ENCODE peak calls at places on chromosomes 13 and 19, in six cellular contexts. One of them, this sample, is unnamed.

GRCh38 chr19:6608950-6609349 is 18.0 kb upstream of the CD70 start:
- DNase-seq in NCI-H524: no peak
- DNase-seq in WTC11: no peak
- DNase-seq in T-cell: no peak
- DNase-seq in CD4-positive, alpha-beta T cell: no peak
- DNase-seq in uterus: no peak
- DNase-seq in this sample: no peak

GRCh38 chr13:27425151-27425917 is 915 bp downstream of the GTF3A start:
- DNase-seq in uterus: no peak
- DNase-seq in WTC11: no peak
- DNase-seq in CD4-positive, alpha-beta T cell: no peak
- DNase-seq in T-cell: no peak
- DNase-seq in NCI-H524: no peak
- DNase-seq in this sample: no peak

GRCh38 chr19:35522745-35523327 is 5.3 kb downstream of the SBSN start:
- DNase-seq in NCI-H524: no peak
- DNase-seq in uterus: no peak
- DNase-seq in WTC11: no peak
- DNase-seq in T-cell: no peak
- DNase-seq in CD4-positive, alpha-beta T cell: no peak
- DNase-seq in this sample: no peak

GRCh38 chr19:15616627-15617270 is 1.7 kb downstream of the CYP4F8 start:
- DNase-seq in uterus: no peak
- DNase-seq in T-cell: no peak
- DNase-seq in WTC11: no peak
- DNase-seq in CD4-positive, alpha-beta T cell: no peak
- DNase-seq in NCI-H524: no peak
- DNase-seq in this sample: no peak

GRCh38 chr19:50003810-50004419 is 21.3 kb downstream of the VRK3 start:
- DNase-seq in NCI-H524: no peak
- DNase-seq in uterus: peak
- DNase-seq in T-cell: no peak
- DNase-seq in CD4-positive, alpha-beta T cell: no peak
- DNase-seq in WTC11: no peak
- DNase-seq in this sample: peak

GRCh38 chr19:12800873-12801465 is 631 bp downstream of the PRDX2 start:
- DNase-seq in T-cell: no peak
- DNase-seq in CD4-positive, alpha-beta T cell: no peak
- DNase-seq in WTC11: peak
- DNase-seq in NCI-H524: peak
- DNase-seq in uterus: no peak
- DNase-seq in this sample: no peak

GRCh38 chr19:44891016-44891882 is at the start of gene TOMM40:
- DNase-seq in uterus: no peak
- DNase-seq in NCI-H524: peak
- DNase-seq in WTC11: peak
- DNase-seq in CD4-positive, alpha-beta T cell: no peak
- DNase-seq in T-cell: peak
- DNase-seq in this sample: no peak

GRCh38 chr13:23963184-23963931 is 66.1 kb upstream of the C1QTNF9B start:
- DNase-seq in WTC11: no peak
- DNase-seq in T-cell: no peak
- DNase-seq in CD4-positive, alpha-beta T cell: no peak
- DNase-seq in NCI-H524: peak
- DNase-seq in uterus: no peak
- DNase-seq in this sample: no peak

GRCh38 chr19:20162821-20163220 is 4.2 kb upstream of the ZNF486 start:
- DNase-seq in CD4-positive, alpha-beta T cell: no peak
- DNase-seq in uterus: no peak
- DNase-seq in NCI-H524: no peak
- DNase-seq in WTC11: no peak
- DNase-seq in T-cell: no peak
- DNase-seq in this sample: no peak

GRCh38 chr13:33172911-33173310 is 112.6 kb downstream of the STARD13 start:
- DNase-seq in T-cell: no peak
- DNase-seq in WTC11: no peak
- DNase-seq in CD4-positive, alpha-beta T cell: no peak
- DNase-seq in NCI-H524: no peak
- DNase-seq in uterus: no peak
- DNase-seq in this sample: no peak

GRCh38 chr19:15251749-15252397 is 19.6 kb upstream of the EPHX3 start:
- DNase-seq in uterus: peak
- DNase-seq in NCI-H524: peak
- DNase-seq in CD4-positive, alpha-beta T cell: no peak
- DNase-seq in WTC11: peak
- DNase-seq in T-cell: no peak
- DNase-seq in this sample: peak

GRCh38 chr19:48746738-48747575 is at the start of gene IZUMO1:
- DNase-seq in NCI-H524: peak
- DNase-seq in CD4-positive, alpha-beta T cell: no peak
- DNase-seq in uterus: peak
- DNase-seq in WTC11: peak
- DNase-seq in T-cell: peak
- DNase-seq in this sample: peak

GRCh38 chr19:57941593-57941992 is 5.9 kb downstream of the ZNF256 start:
- DNase-seq in NCI-H524: no peak
- DNase-seq in uterus: no peak
- DNase-seq in WTC11: no peak
- DNase-seq in CD4-positive, alpha-beta T cell: no peak
- DNase-seq in T-cell: no peak
- DNase-seq in this sample: no peak

GRCh38 chr19:17109962-17110598 is 34.5 kb downstream of the MYO9B start:
- DNase-seq in CD4-positive, alpha-beta T cell: no peak
- DNase-seq in T-cell: peak
- DNase-seq in WTC11: no peak
- DNase-seq in uterus: no peak
- DNase-seq in NCI-H524: no peak
- DNase-seq in this sample: no peak

GRCh38 chr13:107867701-107868661 is 347.4 kb downstream of the LIG4 start:
- DNase-seq in uterus: no peak
- DNase-seq in WTC11: peak
- DNase-seq in CD4-positive, alpha-beta T cell: no peak
- DNase-seq in T-cell: no peak
- DNase-seq in NCI-H524: peak
- DNase-seq in this sample: peak

GRCh38 chr19:2734589-2735288 is 5.1 kb downstream of the SLC39A3 start:
- DNase-seq in WTC11: no peak
- DNase-seq in T-cell: no peak
- DNase-seq in CD4-positive, alpha-beta T cell: no peak
- DNase-seq in NCI-H524: no peak
- DNase-seq in uterus: no peak
- DNase-seq in this sample: no peak

GRCh38 chr13:40205771-40206240 is 460.6 kb downstream of the FOXO1 start:
- DNase-seq in WTC11: no peak
- DNase-seq in uterus: no peak
- DNase-seq in NCI-H524: no peak
- DNase-seq in T-cell: no peak
- DNase-seq in CD4-positive, alpha-beta T cell: no peak
- DNase-seq in this sample: no peak

GRCh38 chr13:57874530-57874929 is 243.0 kb downstream of the PCDH17 start:
- DNase-seq in T-cell: no peak
- DNase-seq in uterus: no peak
- DNase-seq in NCI-H524: no peak
- DNase-seq in CD4-positive, alpha-beta T cell: no peak
- DNase-seq in WTC11: no peak
- DNase-seq in this sample: no peak

GRCh38 chr13:103539265-103539664 is 473.0 kb upstream of the SLC10A2 start:
- DNase-seq in WTC11: peak
- DNase-seq in CD4-positive, alpha-beta T cell: no peak
- DNase-seq in uterus: no peak
- DNase-seq in NCI-H524: peak
- DNase-seq in T-cell: no peak
- DNase-seq in this sample: no peak

GRCh38 chr19:13181747-13182388 is 31.7 kb downstream of the IER2 start:
- DNase-seq in uterus: peak
- DNase-seq in NCI-H524: no peak
- DNase-seq in T-cell: peak
- DNase-seq in WTC11: no peak
- DNase-seq in CD4-positive, alpha-beta T cell: no peak
- DNase-seq in this sample: no peak

GRCh38 chr13:110062077-110062776 is 244.7 kb downstream of the COL4A1 start:
- DNase-seq in NCI-H524: no peak
- DNase-seq in WTC11: no peak
- DNase-seq in CD4-positive, alpha-beta T cell: no peak
- DNase-seq in T-cell: no peak
- DNase-seq in uterus: no peak
- DNase-seq in this sample: no peak

GRCh38 chr13:77616027-77616426 is 80.5 kb downstream of the SCEL start:
- DNase-seq in NCI-H524: no peak
- DNase-seq in WTC11: no peak
- DNase-seq in T-cell: no peak
- DNase-seq in uterus: no peak
- DNase-seq in CD4-positive, alpha-beta T cell: no peak
- DNase-seq in this sample: no peak

GRCh38 chr19:755063-755462 is 4.2 kb downstream of the MISP start:
- DNase-seq in WTC11: no peak
- DNase-seq in NCI-H524: no peak
- DNase-seq in CD4-positive, alpha-beta T cell: no peak
- DNase-seq in uterus: no peak
- DNase-seq in T-cell: no peak
- DNase-seq in this sample: no peak

GRCh38 chr19:29576761-29577661 is 29.1 kb upstream of the POP4 start:
- DNase-seq in NCI-H524: no peak
- DNase-seq in T-cell: no peak
- DNase-seq in WTC11: no peak
- DNase-seq in CD4-positive, alpha-beta T cell: no peak
- DNase-seq in uterus: no peak
- DNase-seq in this sample: no peak

GRCh38 chr13:113901231-113901630 is 37.4 kb upstream of the GAS6 start:
- DNase-seq in T-cell: no peak
- DNase-seq in CD4-positive, alpha-beta T cell: no peak
- DNase-seq in WTC11: no peak
- DNase-seq in NCI-H524: no peak
- DNase-seq in uterus: peak
- DNase-seq in this sample: no peak

GRCh38 chr13:91962946-91963345 is 564.5 kb downstream of the GPC5 start:
- DNase-seq in WTC11: no peak
- DNase-seq in T-cell: no peak
- DNase-seq in NCI-H524: no peak
- DNase-seq in CD4-positive, alpha-beta T cell: no peak
- DNase-seq in uterus: no peak
- DNase-seq in this sample: no peak

This sample was measured in SJSA1.